ENCODE peak calls at places on chromosomes 3 and 15, in seven cellular contexts. Q, O, Y, E, A, X and D are unnamed samples.

GRCh38 chr15:59688383-59688887 is 685 bp downstream of the BNIP2 start:
- DNase-seq in Y (peak; percentile 27), A (no peak), O (peak; percentile 27), E (peak; percentile 33), X (peak; percentile 80), Q (peak; percentile 67), D (no peak)

GRCh38 chr3:133899309-133899708 is 3.6 kb upstream of the RAB6B start:
- DNase-seq in A (no peak), Q (no peak), O (no peak), Y (no peak), X (no peak), E (no peak), D (no peak)

GRCh38 chr15:41498657-41499056 is 5.0 kb downstream of the ITPKA start:
- DNase-seq in X (no peak), Q (no peak), Y (no peak), A (no peak), E (no peak), O (no peak), D (no peak)

GRCh38 chr3:103127116-103127630 is 692.4 kb downstream of the ZPLD1 start:
- DNase-seq in X (no peak), E (no peak), Q (peak; percentile 55), A (no peak), O (no peak), Y (no peak), D (no peak)

GRCh38 chr3:44942202-44942921 is 33.6 kb downstream of the ZDHHC3 start:
- DNase-seq in Q (peak; percentile 43), Y (no peak), O (peak; percentile 81), X (no peak), A (no peak), E (no peak), D (no peak)

GRCh38 chr3:177602601-177603136 is 405.4 kb upstream of the TBL1XR1 start:
- DNase-seq in X (no peak), E (no peak), O (peak; percentile 85), A (no peak), Y (no peak), Q (peak; percentile 35), D (no peak)

GRCh38 chr3:108471346-108471935 is 39.0 kb downstream of the MYH15 start:
- DNase-seq in Y (no peak), X (no peak), Q (peak; percentile 12), A (no peak), O (peak; percentile 52), E (no peak), D (no peak)

GRCh38 chr3:175716451-175716850 is 857.3 kb downstream of the NAALADL2 start:
- DNase-seq in Q (peak; percentile 12), X (no peak), Y (no peak), E (no peak), O (no peak), A (no peak), D (no peak)

GRCh38 chr3:61688307-61688695 is 126.9 kb downstream of the PTPRG start:
- DNase-seq in Q (no peak), Y (peak; percentile 60), O (no peak), A (no peak), E (no peak), X (no peak), D (no peak)

GRCh38 chr15:66899555-66900350 is 165.6 kb upstream of the SMAD3 start:
- DNase-seq in A (peak; percentile 25), Q (peak; percentile 6), X (no peak), O (peak; percentile 18), E (no peak), Y (no peak), D (no peak)

GRCh38 chr3:66431494-66431893 is 69.3 kb downstream of the LRIG1 start:
- DNase-seq in O (no peak), X (no peak), Q (peak; percentile 97), A (peak; percentile 63), Y (no peak), E (no peak), D (no peak)

GRCh38 chr3:123130079-123130726 is 63.4 kb downstream of the PDIA5 start:
- DNase-seq in O (no peak), A (no peak), Q (no peak), E (no peak), X (no peak), Y (no peak), D (no peak)

GRCh38 chr15:20671665-20672064 is 130.1 kb upstream of the GOLGA6L6 start:
- DNase-seq in Y (no peak), X (no peak), A (no peak), O (no peak), E (peak; percentile 64), Q (no peak), D (no peak)

GRCh38 chr15:40441012-40441735 is 421 bp downstream of the BAHD1 start:
- DNase-seq in E (peak; percentile 11), O (no peak), Y (peak; percentile 69), X (no peak), A (no peak), Q (no peak), D (no peak)

GRCh38 chr15:93037341-93038063 is 51.5 kb downstream of the RGMA start:
- DNase-seq in E (no peak), Y (no peak), Q (peak; percentile 20), O (no peak), A (peak; percentile 79), X (no peak), D (peak; percentile 73)

GRCh38 chr3:150220791-150221190 is 187.3 kb upstream of the TSC22D2 start:
- DNase-seq in E (no peak), Y (peak; percentile 18), Q (no peak), A (no peak), X (no peak), O (no peak), D (no peak)

GRCh38 chr3:197028711-197029510 is 706 bp downstream of the MELTF start:
- DNase-seq in Y (no peak), X (peak; percentile 19), O (peak; percentile 36), Q (no peak), A (peak; percentile 63), E (no peak), D (peak; percentile 80)

GRCh38 chr15:90154861-90155626 is 46.1 kb upstream of the SEMA4B start:
- DNase-seq in X (no peak), E (no peak), O (peak; percentile 97), Y (no peak), Q (peak; percentile 77), A (no peak), D (no peak)

GRCh38 chr15:31437686-31438085 is 111.1 kb downstream of the KLF13 start:
- DNase-seq in Q (no peak), Y (no peak), X (no peak), A (no peak), E (no peak), O (no peak), D (no peak)

GRCh38 chr15:25545017-25545416 is 106.2 kb upstream of the UBE3A start:
- DNase-seq in Y (no peak), E (no peak), X (no peak), Q (peak; percentile 72), A (no peak), O (peak; percentile 77), D (no peak)

GRCh38 chr3:63934484-63934883 is 22.3 kb upstream of the SCAANT1 start:
- DNase-seq in O (no peak), Y (no peak), A (no peak), Q (no peak), X (peak; percentile 29), E (no peak), D (no peak)

GRCh38 chr3:117820900-117821299 is 1111.3 kb downstream of the TUSC7 start:
- DNase-seq in E (no peak), Y (no peak), Q (peak; percentile 75), X (no peak), A (no peak), O (peak; percentile 16), D (no peak)

GRCh38 chr15:50471072-50471471 is 46.9 kb downstream of the USP8 start:
- DNase-seq in X (no peak), O (no peak), Y (no peak), Q (no peak), E (no peak), A (no peak), D (no peak)
- H3K36me3 ChIP-seq in X (peaks cover 47% of the 10 kb centered on the region), O (peaks cover 3% of the 10 kb centered on the region), Y (peaks cover 80% of the 10 kb centered on the region), Q (peaks cover 4% of the 10 kb centered on the region), E (no peaks in the 10 kb centered on the region), A (peaks cover 32% of the 10 kb centered on the region), D (peaks cover 2% of the 10 kb centered on the region)

DNA sequence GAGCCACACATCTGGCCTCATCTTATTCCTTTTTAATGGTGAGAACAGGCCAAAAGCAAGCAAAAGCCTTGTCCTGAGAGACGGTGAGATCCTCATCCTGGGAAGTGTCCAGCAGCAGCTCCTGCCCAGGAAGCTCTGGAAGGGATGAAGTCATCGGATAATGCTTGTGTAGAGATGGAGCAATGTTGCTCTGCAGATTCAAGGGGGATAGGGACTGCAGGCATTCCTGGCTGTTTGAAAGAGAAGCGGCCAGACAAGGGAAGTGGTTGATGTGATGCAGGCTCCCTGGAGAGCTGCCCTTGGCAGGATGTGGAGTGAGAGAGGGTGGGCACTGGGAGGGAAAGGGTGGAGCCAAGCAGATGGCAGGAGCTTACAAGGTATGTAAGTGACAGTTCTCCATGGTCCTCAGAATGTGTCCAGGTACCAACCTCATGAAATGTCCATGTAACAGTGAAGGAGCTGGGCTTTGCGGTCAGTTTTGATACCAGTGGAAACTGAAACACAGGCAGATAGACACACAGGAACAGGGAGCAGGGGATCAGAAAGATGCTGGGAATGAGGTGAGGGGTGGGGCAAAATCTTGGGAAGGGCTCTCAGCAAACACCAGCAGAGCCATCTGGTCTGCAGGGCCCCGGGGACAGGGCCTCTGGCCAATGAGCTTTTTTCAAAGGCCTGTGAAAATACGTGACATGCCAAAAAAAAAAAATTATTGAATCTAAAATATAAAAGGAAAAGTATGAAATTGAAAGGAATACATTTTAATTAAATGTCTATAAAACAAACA is 32.2 kb upstream of the LACTB start:
- DNase-seq in Q (peak; percentile 94), Y (no peak), A (no peak), E (no peak), X (no peak), O (peak; percentile 34), D (no peak)
- H3K27ac ChIP-seq in Q (peak overlapping the region; percentile 77), Y (no peak overlapping the region), A (no peak overlapping the region), E (no peak overlapping the region), X (no peak overlapping the region), O (no peak overlapping the region), D (no peak overlapping the region)

DNA sequence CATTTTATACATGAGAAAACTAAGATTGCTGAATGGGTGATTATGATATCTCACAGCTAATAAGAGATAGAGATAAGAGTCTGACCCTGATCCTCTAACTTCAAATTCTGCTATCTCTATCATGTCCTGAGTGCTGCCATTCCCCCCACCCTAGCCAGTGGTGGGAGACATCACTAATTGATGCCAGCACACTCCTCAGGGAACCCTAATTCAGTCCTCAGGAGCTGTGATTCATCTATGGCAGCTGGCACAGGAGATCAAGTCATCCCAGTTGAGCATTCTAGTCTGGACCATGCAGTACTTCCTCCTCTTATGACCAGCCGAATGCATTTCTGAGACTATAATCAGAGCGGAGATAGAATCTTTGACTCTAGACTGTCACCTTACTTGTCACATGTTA is 71.9 kb downstream of the SYNM start:
- DNase-seq in Q (no peak), Y (no peak), A (no peak), X (no peak), O (no peak), E (no peak), D (no peak)
- H3K4me1 ChIP-seq in Q (no peaks in the 10 kb centered on the region), Y (peaks cover under 1% of the 10 kb centered on the region), A (peaks cover 59% of the 10 kb centered on the region), X (no peaks in the 10 kb centered on the region), O (no peaks in the 10 kb centered on the region), E (peaks cover 7% of the 10 kb centered on the region), D (no peaks in the 10 kb centered on the region)

GRCh38 chr15:50997371-50998051 is 89.0 kb downstream of the AP4E1 start:
- DNase-seq in A (no peak), Y (no peak), O (no peak), X (no peak), Q (no peak), E (no peak), D (no peak)

GRCh38 chr15:50993598-50993997 is 85.1 kb downstream of the AP4E1 start:
- DNase-seq in X (no peak), Y (no peak), Q (peak; percentile 54), O (peak; percentile 45), A (no peak), E (no peak), D (no peak)

GRCh38 chr15:50996641-50997040 is 88.2 kb downstream of the AP4E1 start:
- DNase-seq in Y (no peak), O (peak; percentile 52), X (no peak), E (no peak), Q (peak; percentile 62), A (no peak), D (no peak)
- H3K36me3 ChIP-seq in Y (peaks cover 47% of the 10 kb centered on the region), O (peaks cover 2% of the 10 kb centered on the region), X (peaks cover 38% of the 10 kb centered on the region), E (no peaks in the 10 kb centered on the region), Q (no peaks in the 10 kb centered on the region), A (peaks cover 31% of the 10 kb centered on the region), D (no peaks in the 10 kb centered on the region)